ENCODE peak calls at places on chromosomes 12 and 14, in nine cellular contexts. O is A549, B is HCT116, N is SK-N-SH, L is endothelial cell of umbilical vein, T is K562, V is WTC11, P is GM12878, Y is HepG2. F is an unnamed sample.

GRCh38 chr14:103522028-103522581 is 525 bp downstream of the CKB start:
- DNase-seq in O (no peak), B (no peak), N (peak; percentile 91), L (no peak), T (peak; percentile 63), V (peak; percentile 50), P (no peak), Y (no peak), F (no peak)

GRCh38 chr14:97298331-97298730 is 501.1 kb downstream of the VRK1 start:
- DNase-seq in O (peak; percentile 7), B (no peak), N (peak; percentile 4), L (no peak), T (peak; percentile 50), V (peak; percentile 73), P (no peak), Y (no peak), F (peak; percentile 14)

GRCh38 chr12:107402041-107403022 is 283.3 kb upstream of the PWP1 start:
- DNase-seq in O (peak; percentile 85), B (peak; percentile 69), N (peak; percentile 64), L (peak; percentile 47), T (peak; percentile 47), V (peak; percentile 83), P (no peak), Y (peak; percentile 69), F (peak; percentile 71)

GRCh38 chr12:132356686-132357622 is 27.6 kb upstream of the GALNT9 start:
- DNase-seq in O (peak; percentile 52), B (peak; percentile 22), N (no peak), L (peak; percentile 51), T (no peak), V (no peak), P (no peak), Y (no peak), F (peak; percentile 95)

GRCh38 chr14:100406505-100407131 is 83.5 kb downstream of the SLC25A47 start:
- DNase-seq in O (peak; percentile 66), B (no peak), N (no peak), L (no peak), T (peak; percentile 48), V (no peak), P (no peak), Y (peak; percentile 66), F (peak; percentile 60)

GRCh38 chr12:59615392-59616165 is 19.8 kb downstream of the SLC16A7 start:
- DNase-seq in O (no peak), B (no peak), N (no peak), L (no peak), T (no peak), V (no peak), P (no peak), Y (no peak), F (no peak)

GRCh38 chr12:131421506-131422184 is 289.2 kb upstream of the SFSWAP start:
- DNase-seq in O (no peak), B (no peak), N (no peak), L (no peak), T (no peak), V (no peak), P (no peak), Y (no peak), F (no peak)

GRCh38 chr14:103072595-103073366 is 11.2 kb upstream of the LBHD2 start:
- DNase-seq in O (peak; percentile 91), B (no peak), N (no peak), L (no peak), T (no peak), V (no peak), P (no peak), Y (no peak), F (no peak)

GRCh38 chr12:52090291-52090690 is 10.8 kb downstream of the SMIM41 start:
- DNase-seq in O (no peak), B (no peak), N (peak; percentile 8), L (no peak), T (peak; percentile 3), V (no peak), P (no peak), Y (no peak), F (no peak)

GRCh38 chr12:119666226-119666808 is 1.6 kb upstream of the PRKAB1 start:
- DNase-seq in O (no peak), B (no peak), N (no peak), L (no peak), T (no peak), V (no peak), P (no peak), Y (no peak), F (peak; percentile 34)

GRCh38 chr12:122048156-122048555 is 26.5 kb downstream of the BCL7A start:
- DNase-seq in O (no peak), B (no peak), N (no peak), L (no peak), T (no peak), V (no peak), P (no peak), Y (no peak), F (peak; percentile 47)

GRCh38 chr14:105852378-105853088 is 326.1 kb downstream of the TMEM121 start:
- DNase-seq in O (no peak), B (no peak), N (peak; percentile 47), L (no peak), T (no peak), V (no peak), P (no peak), Y (no peak), F (no peak)

GRCh38 chr12:27988594-27989233 is 16.2 kb upstream of the PTHLH start:
- DNase-seq in O (no peak), B (no peak), N (no peak), L (no peak), T (no peak), V (no peak), P (no peak), Y (no peak), F (no peak)

GRCh38 chr14:61519106-61519505 is 176.2 kb upstream of the HIF1A start:
- DNase-seq in O (no peak), B (no peak), N (no peak), L (no peak), T (no peak), V (no peak), P (no peak), Y (no peak), F (no peak)

GRCh38 chr14:22189873-22190272 is 399.2 kb downstream of the DAD1 start:
- DNase-seq in O (no peak), B (no peak), N (no peak), L (no peak), T (no peak), V (no peak), P (no peak), Y (no peak), F (no peak)
- TF ChIP-seq MAX in O (no peak), B (no peak), N (no peak), L (no peak), T (no peak), V (no peak), P (no peak), Y (no peak), F (no peak)

DNA sequence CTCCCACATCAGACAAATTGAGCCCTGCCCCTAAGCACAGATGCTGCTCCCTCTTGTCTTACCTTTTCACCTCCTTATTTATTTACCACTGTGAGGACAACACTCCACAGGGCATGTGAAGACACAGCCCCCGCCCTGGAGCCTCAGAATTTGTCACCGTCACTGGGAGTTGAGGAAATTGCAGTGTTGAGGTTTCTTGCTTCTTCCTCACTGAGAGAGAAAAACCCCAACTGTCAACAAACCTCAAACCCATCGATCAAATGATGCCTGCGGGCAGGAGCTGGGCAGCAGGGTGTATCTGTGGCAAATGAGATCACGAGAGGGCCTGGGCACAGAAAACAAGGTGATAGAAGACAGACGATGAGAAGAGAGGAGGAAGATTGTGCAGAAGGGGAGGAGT is 30.5 kb upstream of the PLEKHG3 start:
- DNase-seq in O (no peak), B (no peak), N (no peak), L (no peak), T (no peak), V (no peak), P (peak; percentile 55), Y (no peak), F (peak; percentile 94)
- TF ChIP-seq MAX in O (no peak), B (no peak), N (no peak), L (no peak), T (no peak), V (no peak), P (no peak), Y (no peak), F (no peak)

GRCh38 chr12:91978143-91978542 is 167.5 kb downstream of the BTG1 start:
- DNase-seq in O (peak; percentile 9), B (no peak), N (no peak), L (no peak), T (no peak), V (no peak), P (no peak), Y (no peak), F (peak; percentile 34)
- TF ChIP-seq MAX in O (no peak), B (no peak), N (no peak), L (no peak), T (no peak), V (no peak), P (no peak), Y (no peak), F (no peak)

GRCh38 chr12:81259360-81259759 is 181.5 kb downstream of the ACSS3 start:
- DNase-seq in O (no peak), B (no peak), N (no peak), L (no peak), T (no peak), V (no peak), P (no peak), Y (no peak), F (no peak)

GRCh38 chr12:81263072-81263471 is 185.2 kb downstream of the ACSS3 start:
- DNase-seq in O (no peak), B (no peak), N (no peak), L (no peak), T (no peak), V (no peak), P (no peak), Y (no peak), F (no peak)

GRCh38 chr12:81255947-81256346 is 178.1 kb downstream of the ACSS3 start:
- DNase-seq in O (no peak), B (no peak), N (no peak), L (no peak), T (no peak), V (no peak), P (no peak), Y (no peak), F (no peak)

GRCh38 chr12:81257952-81258551 is 180.2 kb downstream of the ACSS3 start:
- DNase-seq in O (peak; percentile 51), B (peak; percentile 28), N (peak; percentile 10), L (peak; percentile 66), T (no peak), V (no peak), P (no peak), Y (peak; percentile 34), F (peak; percentile 50)

DNA sequence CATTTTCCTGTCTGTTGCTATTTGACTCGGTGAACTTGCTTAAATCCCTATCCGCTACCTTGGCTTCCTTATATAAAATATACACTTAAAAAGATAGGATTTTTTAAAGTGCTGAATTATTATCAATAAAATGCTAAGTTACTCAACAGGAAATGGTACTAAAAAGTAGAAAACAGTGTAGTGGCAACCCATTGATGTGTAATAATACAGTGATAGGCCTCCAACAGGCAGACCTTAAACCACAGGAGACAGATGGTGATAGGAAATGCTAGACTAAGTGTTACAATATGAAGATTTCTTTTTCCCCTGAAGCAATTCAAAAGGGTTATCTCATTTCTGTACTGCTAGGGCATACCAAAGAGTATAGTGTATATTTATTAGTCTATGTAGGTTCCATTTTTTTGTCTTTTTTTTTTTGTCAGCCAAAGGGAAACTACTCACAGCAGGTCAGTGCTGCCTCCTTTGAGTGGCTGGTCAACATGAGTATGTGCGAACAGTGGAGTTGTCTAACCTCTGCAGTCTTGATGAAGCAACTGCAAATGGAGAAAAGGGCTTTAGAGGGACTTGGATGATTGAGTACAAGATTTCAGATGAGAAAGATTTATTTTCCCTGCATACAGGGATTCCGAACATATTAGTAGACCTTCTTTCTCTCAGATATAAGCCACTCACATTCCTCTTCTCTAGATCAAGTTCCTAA is 183.8 kb downstream of the ACSS3 start:
- DNase-seq in O (no peak), B (no peak), N (no peak), L (no peak), T (no peak), V (no peak), P (no peak), Y (no peak), F (peak; percentile 3)
- TF ChIP-seq MAX in O (no peak), B (no peak), N (no peak), L (no peak), T (no peak), V (no peak), P (no peak), Y (no peak), F (no peak)

F was measured in NB4.